ENCODE peak calls at places on chromosomes 3 and 15, in nine cellular contexts. Z is hepatocyte, G is PC-3, E is kidney, C is GM23248, I is lung, D is pancreas, A is heart right ventricle, V is colonic mucosa. B is an unnamed sample.

GRCh38 chr3:52458031-52458760 is 2.8 kb downstream of the NISCH start:
- DNase-seq in E (no peak), V (no peak), Z (no peak), G (no peak), A (no peak), D (no peak), I (no peak), C (no peak), B (no peak)

GRCh38 chr3:42263354-42264346 is 2.3 kb downstream of the CCK start:
- DNase-seq in D (no peak), A (no peak), I (no peak), C (peak), V (no peak), Z (peak), G (no peak), E (no peak), B (peak)

GRCh38 chr15:45919806-45920205 is 285.0 kb downstream of the SQOR start:
- DNase-seq in I (peak), V (no peak), D (no peak), A (no peak), C (peak), G (peak), Z (peak), E (no peak), B (no peak)

GRCh38 chr3:12148183-12148940 is 10.3 kb downstream of the TIMP4 start:
- DNase-seq in G (no peak), V (no peak), D (no peak), I (no peak), A (peak), Z (no peak), E (no peak), C (peak), B (no peak)

GRCh38 chr15:90425726-90426346 is 37.8 kb downstream of the IQGAP1 start:
- DNase-seq in E (no peak), G (no peak), I (no peak), A (no peak), Z (no peak), C (no peak), V (no peak), D (no peak), B (no peak)

GRCh38 chr15:93485922-93486327 is 396.9 kb upstream of the RGMA start:
- DNase-seq in D (peak), Z (no peak), C (no peak), I (no peak), G (no peak), V (peak), A (peak), E (no peak), B (no peak)

GRCh38 chr3:33682770-33683169 is 35.3 kb downstream of the CLASP2 start:
- DNase-seq in V (no peak), D (no peak), C (no peak), Z (no peak), I (no peak), G (no peak), E (no peak), A (no peak), B (no peak)

GRCh38 chr15:91538782-91539181 is 314.7 kb upstream of the SLCO3A1 start:
- DNase-seq in V (no peak), C (no peak), I (no peak), Z (no peak), A (no peak), D (no peak), E (no peak), G (no peak), B (no peak)

GRCh38 chr3:160133757-160134156 is 91.5 kb upstream of the C3orf80 start:
- DNase-seq in Z (no peak), I (no peak), C (peak), E (no peak), G (peak), D (no peak), A (no peak), V (no peak), B (no peak)

GRCh38 chr15:93059442-93059841 is 29.6 kb downstream of the RGMA start:
- DNase-seq in D (no peak), E (no peak), V (no peak), I (no peak), G (no peak), A (no peak), Z (no peak), C (no peak), B (no peak)

DNA sequence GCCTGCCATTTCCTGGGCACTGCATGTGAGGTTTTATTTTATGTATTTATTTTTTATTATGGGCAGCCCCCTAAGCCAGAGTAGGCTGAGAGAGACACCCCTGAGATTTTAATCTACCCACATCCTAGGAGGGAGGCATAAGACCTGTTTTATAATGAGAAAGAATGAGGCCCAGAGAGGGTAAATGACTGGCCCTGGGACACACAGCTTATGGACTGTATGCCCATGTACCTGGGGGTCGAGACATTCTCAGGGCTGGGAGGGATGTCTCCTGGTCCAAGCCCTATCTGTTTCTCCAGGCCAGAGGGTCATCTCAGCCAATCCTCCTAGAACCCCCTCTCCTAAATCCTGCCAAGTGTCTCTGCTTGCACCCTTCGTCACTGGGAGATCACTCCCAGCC is 6.1 kb downstream of the PLXND1 start:
- DNase-seq in E (no peak), A (no peak), G (no peak), D (no peak), V (no peak), I (no peak), Z (no peak), C (no peak), B (no peak)
- H3K27ac ChIP-seq in E (peak), A (peak), G (no peak), D (peak), V (peak), I (peak), Z (no peak), C (peak), B (no peak)

GRCh38 chr3:183743231-183743630 is 45.6 kb downstream of the YEATS2 start:
- DNase-seq in E (no peak), D (no peak), G (no peak), A (no peak), I (no peak), Z (no peak), V (no peak), C (no peak), B (no peak)

GRCh38 chr3:183745300-183746098 is 47.9 kb downstream of the YEATS2 start:
- DNase-seq in A (no peak), E (no peak), D (no peak), Z (no peak), C (no peak), G (peak), V (no peak), I (no peak), B (no peak)
- H3K27ac ChIP-seq in A (no peak), E (no peak), D (no peak), Z (no peak), C (no peak), G (no peak), V (no peak), I (no peak), B (no peak)

GRCh38 chr15:41493902-41494189 is 172 bp downstream of the ITPKA start:
- DNase-seq in C (no peak), Z (no peak), D (no peak), A (no peak), E (no peak), G (no peak), V (no peak), I (no peak), B (no peak)

GRCh38 chr15:41494922-41495735 is 1.5 kb downstream of the ITPKA start:
- DNase-seq in I (no peak), E (no peak), D (no peak), C (no peak), Z (peak), A (no peak), V (peak), G (no peak), B (peak)

GRCh38 chr15:41493205-41493901 is at the start of gene ITPKA:
- DNase-seq in V (peak), E (peak), I (peak), A (peak), C (peak), G (peak), Z (peak), D (peak), B (peak)

GRCh38 chr15:41495736-41496599 is 2.3 kb downstream of the ITPKA start:
- DNase-seq in V (peak), Z (peak), I (no peak), E (no peak), G (no peak), D (peak), C (no peak), A (no peak), B (no peak)

DNA sequence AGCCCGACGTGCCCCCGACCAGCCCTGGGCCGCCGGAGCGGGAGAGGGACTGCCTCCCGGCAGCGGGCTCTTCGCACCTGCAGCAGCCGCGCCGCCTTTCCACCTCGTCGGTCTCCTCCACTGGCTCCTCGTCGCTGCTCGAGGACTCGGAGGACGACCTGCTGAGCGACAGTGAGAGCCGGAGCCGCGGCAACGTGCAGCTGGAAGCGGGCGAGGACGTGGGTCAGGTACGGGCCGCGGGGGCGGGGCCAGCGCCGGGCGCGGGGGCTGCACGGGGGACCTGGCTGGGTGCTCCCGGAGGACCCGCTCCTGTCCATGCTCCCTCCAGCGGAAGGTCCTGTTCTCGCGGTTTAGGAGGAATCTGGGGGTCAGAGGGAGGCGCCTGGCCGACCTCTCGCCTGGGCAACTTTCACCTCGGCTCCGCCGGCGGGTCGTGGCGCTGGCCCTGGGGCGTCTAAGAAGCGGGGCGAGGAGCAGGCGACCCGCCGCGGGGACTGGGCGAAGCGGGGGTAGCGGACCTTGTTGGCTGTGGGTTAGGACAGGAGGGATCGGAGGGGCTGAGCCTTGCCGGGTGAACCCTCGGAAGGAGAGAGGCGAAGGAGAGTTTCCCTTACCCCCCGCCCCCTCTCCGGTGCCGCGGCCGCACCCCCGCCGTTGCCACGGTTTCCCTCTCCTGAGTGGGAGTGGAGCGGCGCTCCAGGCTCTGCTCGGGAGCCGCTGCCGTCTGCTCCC is 682 bp downstream of the ITPKA start:
- DNase-seq in V (peak), E (peak), Z (peak), D (no peak), I (no peak), G (peak), C (peak), A (no peak), B (peak)
- H3K27ac ChIP-seq in V (peak), E (no peak), Z (peak), D (no peak), I (no peak), G (no peak), C (no peak), A (no peak), B (no peak)

GRCh38 chr3:13411186-13411860 is 8.8 kb downstream of the NUP210 start:
- DNase-seq in V (no peak), C (no peak), Z (no peak), E (peak), D (no peak), G (no peak), A (no peak), I (no peak), B (no peak)
- H3K27ac ChIP-seq in V (no peak), C (no peak), Z (no peak), E (no peak), D (no peak), G (no peak), A (no peak), I (no peak), B (no peak)

DNA sequence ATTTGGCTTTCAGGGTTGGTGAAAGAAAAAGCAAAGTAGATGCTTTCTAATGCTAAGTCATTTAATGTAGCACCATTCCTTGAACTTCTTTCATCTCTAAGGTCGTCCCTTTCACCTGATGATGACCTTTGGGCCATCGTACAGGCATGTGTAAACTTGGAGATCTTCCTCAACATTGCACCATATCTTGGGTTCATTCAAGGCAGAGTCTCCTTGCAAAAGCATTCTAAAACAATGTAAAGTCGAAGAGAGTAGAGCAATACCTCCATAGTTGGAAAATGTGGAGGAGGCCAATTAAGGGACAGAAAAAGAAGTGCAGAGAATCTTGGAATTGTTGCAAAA is 48.8 kb downstream of the TMEM44 start:
- DNase-seq in C (no peak), D (no peak), V (no peak), G (no peak), A (no peak), E (no peak), Z (no peak), I (no peak), B (no peak)
- H3K27ac ChIP-seq in C (peak), D (peak), V (peak), G (peak), A (peak), E (peak), Z (peak), I (peak), B (peak)

DNA sequence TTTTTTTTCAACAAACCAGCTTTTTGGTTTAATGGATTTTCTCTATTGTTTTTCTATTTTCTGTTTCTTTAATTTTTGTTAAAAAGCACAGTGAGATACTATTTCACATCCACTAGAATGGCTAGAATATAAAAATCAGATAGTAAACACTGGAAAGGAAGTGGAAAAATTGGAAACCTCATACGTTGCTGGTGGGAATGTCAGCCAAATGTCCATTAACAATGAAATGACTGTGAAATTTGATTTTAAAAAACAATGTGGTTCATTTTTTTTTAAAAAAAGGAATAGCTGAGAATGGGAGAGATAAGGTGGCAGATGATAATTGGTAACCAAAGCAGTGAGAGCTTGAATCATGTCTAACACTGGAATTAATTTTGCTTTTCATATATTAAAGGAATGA is 19.9 kb downstream of the NR2C2 start:
- DNase-seq in I (no peak), D (no peak), Z (no peak), A (no peak), E (no peak), V (no peak), G (no peak), C (no peak), B (no peak)
- H3K27ac ChIP-seq in I (no peak), D (no peak), Z (no peak), A (no peak), E (no peak), V (no peak), G (no peak), C (no peak), B (no peak)

DNA sequence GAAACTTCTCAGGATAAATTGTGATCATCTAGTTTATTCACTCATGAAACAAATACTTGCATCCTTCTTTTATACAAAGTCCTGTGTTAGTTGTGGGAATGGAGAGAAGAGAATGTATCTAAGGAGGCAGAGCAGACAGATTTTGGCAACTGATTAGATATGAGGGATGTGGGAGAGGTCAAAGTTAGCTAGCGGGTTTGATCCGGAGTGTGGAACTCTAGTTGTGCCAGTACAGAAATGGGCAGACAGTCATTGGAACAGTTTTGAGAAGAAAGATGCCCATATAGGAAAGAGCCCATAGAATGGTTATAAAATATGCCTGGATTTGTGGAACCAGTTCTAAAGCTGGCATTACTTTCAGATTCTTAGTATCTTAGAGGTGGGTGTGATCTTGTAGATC is 141.1 kb downstream of the FNDC3B start:
- DNase-seq in D (no peak), C (no peak), A (no peak), V (no peak), I (no peak), Z (no peak), E (no peak), G (no peak), B (no peak)
- H3K27ac ChIP-seq in D (no peak), C (no peak), A (no peak), V (no peak), I (no peak), Z (peak), E (no peak), G (no peak), B (no peak)

GRCh38 chr15:41791970-41792637 is 17.8 kb downstream of the MAPKBP1 start:
- DNase-seq in Z (no peak), V (no peak), D (no peak), E (no peak), A (no peak), G (no peak), C (no peak), I (no peak), B (no peak)
- H3K27ac ChIP-seq in Z (peak), V (no peak), D (no peak), E (no peak), A (peak), G (peak), C (peak), I (no peak), B (no peak)

GRCh38 chr3:186964629-186965028 is 34.3 kb downstream of the ST6GAL1 start:
- DNase-seq in G (no peak), E (no peak), Z (no peak), A (no peak), V (no peak), C (no peak), D (no peak), I (no peak), B (no peak)

GRCh38 chr3:186966406-186966805 is 36.1 kb downstream of the ST6GAL1 start:
- DNase-seq in E (no peak), A (no peak), D (no peak), I (no peak), G (no peak), C (no peak), Z (no peak), V (no peak), B (no peak)

GRCh38 chr3:186963636-186964035 is 33.3 kb downstream of the ST6GAL1 start:
- DNase-seq in A (no peak), C (no peak), G (no peak), D (no peak), I (no peak), E (no peak), V (no peak), Z (no peak), B (no peak)

GRCh38 chr3:186964071-186964470 is 33.7 kb downstream of the ST6GAL1 start:
- DNase-seq in D (no peak), C (no peak), E (no peak), A (no peak), Z (no peak), I (no peak), G (no peak), V (no peak), B (no peak)

DNA sequence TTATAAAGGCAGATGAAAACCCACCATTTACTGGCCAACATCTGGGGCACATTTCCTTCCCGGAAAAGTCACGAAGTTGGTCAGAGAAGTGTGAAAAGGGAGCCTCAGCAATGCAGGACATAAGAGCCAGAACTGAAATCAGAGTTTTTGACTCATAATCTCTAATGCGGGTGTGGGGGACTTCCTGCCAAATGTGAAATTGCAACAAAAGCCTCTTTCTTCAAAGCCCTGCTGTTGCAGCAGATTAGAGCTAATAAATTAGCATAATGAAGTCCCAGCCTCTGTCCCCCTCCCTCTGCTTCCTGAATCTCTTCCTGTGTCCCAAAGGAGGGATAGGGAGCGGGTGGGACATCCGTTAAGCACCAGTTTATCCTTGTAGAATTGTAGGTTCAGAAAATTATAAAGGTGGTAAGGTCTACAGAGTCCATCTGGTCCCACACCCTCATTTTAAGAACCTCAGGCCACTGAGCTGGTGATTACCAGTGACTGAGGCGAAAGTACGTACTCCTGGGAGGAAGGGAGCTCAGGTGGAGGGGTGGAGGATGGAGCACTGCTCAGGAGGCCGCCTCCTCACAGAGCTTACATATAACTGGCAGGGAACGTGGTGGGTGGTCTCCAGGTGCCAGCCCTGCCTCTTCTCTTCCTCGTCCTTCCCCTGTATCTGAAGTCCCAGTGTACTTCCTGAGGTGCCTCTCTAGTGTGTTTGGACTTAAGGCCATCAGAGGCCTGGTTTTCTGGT is 35.0 kb downstream of the ST6GAL1 start:
- DNase-seq in I (no peak), D (no peak), Z (no peak), A (no peak), G (no peak), C (no peak), V (no peak), E (no peak), B (no peak)
- H3K27ac ChIP-seq in I (no peak), D (no peak), Z (no peak), A (peak), G (no peak), C (no peak), V (no peak), E (peak), B (peak)

GRCh38 chr3:187188931-187189330 is 8.4 kb upstream of the RTP1 start:
- DNase-seq in D (no peak), C (no peak), E (no peak), A (no peak), I (no peak), G (no peak), V (no peak), Z (no peak), B (no peak)
- H3K27ac ChIP-seq in D (no peak), C (no peak), E (no peak), A (no peak), I (no peak), G (no peak), V (no peak), Z (no peak), B (no peak)

B was measured in CD4-positive, CD25-positive, alpha-beta regulatory T cell.